ENCODE peak calls at places on chromosomes 3 and 15, in six cellular contexts. One of them, this sample, is unnamed.

GRCh38 chr3:78268716-78269668 is 1229.1 kb downstream of the ROBO2 start:
- DNase-seq in kidney: peak; percentile 32
- DNase-seq in T-helper 1 cell: no peak
- DNase-seq in NCI-H460: no peak
- DNase-seq in T follicular helper cell: no peak
- DNase-seq in B cell: no peak
- DNase-seq in this sample: no peak

GRCh38 chr3:192090586-192090985 is 629.6 kb downstream of the PYDC2 start:
- DNase-seq in kidney: no peak
- DNase-seq in T-helper 1 cell: no peak
- DNase-seq in NCI-H460: no peak
- DNase-seq in T follicular helper cell: no peak
- DNase-seq in B cell: no peak
- DNase-seq in this sample: no peak

GRCh38 chr3:182479766-182480336 is 313.5 kb upstream of the ATP11B start:
- DNase-seq in kidney: no peak
- DNase-seq in T-helper 1 cell: no peak
- DNase-seq in NCI-H460: no peak
- DNase-seq in T follicular helper cell: no peak
- DNase-seq in B cell: no peak
- DNase-seq in this sample: no peak

GRCh38 chr15:45645026-45645980 is 10.5 kb downstream of the SQOR start:
- DNase-seq in kidney: no peak
- DNase-seq in T-helper 1 cell: peak; percentile 63
- DNase-seq in NCI-H460: no peak
- DNase-seq in T follicular helper cell: no peak
- DNase-seq in B cell: no peak
- DNase-seq in this sample: no peak

GRCh38 chr3:45051685-45052084 is 25.6 kb downstream of the CLEC3B start:
- DNase-seq in kidney: no peak
- DNase-seq in T-helper 1 cell: no peak
- DNase-seq in NCI-H460: no peak
- DNase-seq in T follicular helper cell: no peak
- DNase-seq in B cell: no peak
- DNase-seq in this sample: no peak

GRCh38 chr3:182633206-182633605 is 160.1 kb upstream of the ATP11B start:
- DNase-seq in kidney: no peak
- DNase-seq in T-helper 1 cell: no peak
- DNase-seq in NCI-H460: no peak
- DNase-seq in T follicular helper cell: no peak
- DNase-seq in B cell: no peak
- DNase-seq in this sample: no peak

GRCh38 chr3:9955067-9955502 is 2.9 kb upstream of the PRRT3 start:
- DNase-seq in kidney: no peak
- DNase-seq in T-helper 1 cell: no peak
- DNase-seq in NCI-H460: no peak
- DNase-seq in T follicular helper cell: no peak
- DNase-seq in B cell: no peak
- DNase-seq in this sample: no peak

GRCh38 chr3:168459229-168459784 is 363.6 kb upstream of the GOLIM4 start:
- DNase-seq in kidney: no peak
- DNase-seq in T-helper 1 cell: no peak
- DNase-seq in NCI-H460: no peak
- DNase-seq in T follicular helper cell: no peak
- DNase-seq in B cell: no peak
- DNase-seq in this sample: no peak

GRCh38 chr3:115819785-115820384 is 196.6 kb downstream of the GAP43 start:
- DNase-seq in kidney: no peak
- DNase-seq in T-helper 1 cell: peak; percentile 68
- DNase-seq in NCI-H460: peak; percentile 73
- DNase-seq in T follicular helper cell: peak; percentile 51
- DNase-seq in B cell: peak; percentile 36
- DNase-seq in this sample: peak; percentile 51

GRCh38 chr3:133127381-133127780 is 89.2 kb downstream of the TMEM108 start:
- DNase-seq in kidney: no peak
- DNase-seq in T-helper 1 cell: no peak
- DNase-seq in NCI-H460: no peak
- DNase-seq in T follicular helper cell: no peak
- DNase-seq in B cell: no peak
- DNase-seq in this sample: no peak

GRCh38 chr3:30658328-30659052 is 52.1 kb downstream of the TGFBR2 start:
- DNase-seq in kidney: no peak
- DNase-seq in T-helper 1 cell: peak; percentile 88
- DNase-seq in NCI-H460: no peak
- DNase-seq in T follicular helper cell: peak; percentile 35
- DNase-seq in B cell: no peak
- DNase-seq in this sample: peak; percentile 13

GRCh38 chr3:77014236-77014635 is 25.7 kb upstream of the ROBO2 start:
- DNase-seq in kidney: no peak
- DNase-seq in T-helper 1 cell: no peak
- DNase-seq in NCI-H460: no peak
- DNase-seq in T follicular helper cell: no peak
- DNase-seq in B cell: no peak
- DNase-seq in this sample: no peak

This sample was measured in HTR-8/SVneo.